ENCODE peak calls at places on chromosomes 12 and 14, in five cellular contexts. V is transverse colon; M is body of pancreas; I is tibial artery; J is CD4-positive, CD25-positive, alpha-beta regulatory T cell. P is an unnamed sample.

GRCh38 chr12:110079477-110080400 is 31.4 kb upstream of the C12orf76 start:
- DNase-seq in V (peak; percentile 63), M (peak; percentile 18), I (peak; percentile 49), J (peak; percentile 96), P (peak; percentile 82)

GRCh38 chr12:2406903-2407302 is 354.1 kb downstream of the CACNA1C start:
- DNase-seq in V (no peak), M (no peak), I (no peak), J (no peak), P (no peak)

GRCh38 chr12:27794818-27795584 is 15.0 kb upstream of the MANSC4 start:
- DNase-seq in V (no peak), M (no peak), I (no peak), J (peak; percentile 59), P (no peak)

GRCh38 chr12:41223600-41223999 is 35.5 kb downstream of the PDZRN4 start:
- DNase-seq in V (no peak), M (no peak), I (no peak), J (no peak), P (no peak)

GRCh38 chr12:90004319-90005074 is 295.9 kb upstream of the ATP2B1 start:
- DNase-seq in V (no peak), M (no peak), I (no peak), J (no peak), P (no peak)

GRCh38 chr12:132270969-132271754 is 58.2 kb downstream of the GALNT9 start:
- DNase-seq in V (no peak), M (no peak), I (no peak), J (no peak), P (no peak)

GRCh38 chr12:116406529-116406928 is 129.0 kb upstream of the MED13L start:
- DNase-seq in V (peak; percentile 69), M (peak; percentile 62), I (peak; percentile 98), J (no peak), P (peak; percentile 75)

GRCh38 chr14:23352506-23353432 is at the start of gene SLC22A17:
- DNase-seq in V (peak; percentile 69), M (peak; percentile 76), I (peak; percentile 77), J (peak; percentile 50), P (peak; percentile 78)

GRCh38 chr12:62841841-62842240 is 93.1 kb downstream of the PPM1H start:
- DNase-seq in V (no peak), M (peak; percentile 18), I (peak; percentile 53), J (no peak), P (no peak)

GRCh38 chr12:4274396-4274959 is 916 bp downstream of the CCND2 start:
- DNase-seq in V (no peak), M (no peak), I (no peak), J (peak; percentile 53), P (no peak)

GRCh38 chr12:23002381-23002780 is 377.4 kb downstream of the ETNK1 start:
- DNase-seq in V (no peak), M (no peak), I (no peak), J (no peak), P (no peak)

GRCh38 chr14:101457936-101458535 is 103.3 kb upstream of the DIO3 start:
- DNase-seq in V (no peak), M (no peak), I (no peak), J (no peak), P (peak; percentile 51)

GRCh38 chr14:96267336-96267735 is 11.3 kb downstream of the BDKRB1 start:
- DNase-seq in V (no peak), M (peak; percentile 69), I (no peak), J (no peak), P (no peak)

GRCh38 chr14:78758333-78758732 is 588.2 kb downstream of the NRXN3 start:
- DNase-seq in V (no peak), M (no peak), I (no peak), J (peak; percentile 5), P (no peak)

GRCh38 chr12:50087995-50088394 is 2.9 kb downstream of the SMARCD1 start:
- DNase-seq in V (no peak), M (no peak), I (no peak), J (no peak), P (no peak)

GRCh38 chr12:50088577-50089335 is 3.6 kb downstream of the SMARCD1 start:
- DNase-seq in V (peak; percentile 70), M (peak; percentile 70), I (no peak), J (peak; percentile 78), P (no peak)

GRCh38 chr12:50087159-50087558 is 2.0 kb downstream of the SMARCD1 start:
- DNase-seq in V (no peak), M (no peak), I (no peak), J (no peak), P (no peak)

GRCh38 chr12:50090391-50090790 is 5.2 kb downstream of the SMARCD1 start:
- DNase-seq in V (no peak), M (no peak), I (no peak), J (no peak), P (no peak)

GRCh38 chr12:50089730-50090129 is 4.6 kb downstream of the SMARCD1 start:
- DNase-seq in V (no peak), M (no peak), I (no peak), J (no peak), P (no peak)
- H3K36me3 ChIP-seq in V (peaks cover 48% of the 10 kb centered on the region), M (peaks cover 40% of the 10 kb centered on the region), I (peaks cover 65% of the 10 kb centered on the region), J (peaks cover 67% of the 10 kb centered on the region), P (peaks cover 83% of the 10 kb centered on the region)

GRCh38 chr14:91867316-91867988 is at the start of gene TC2N:
- DNase-seq in V (no peak), M (no peak), I (no peak), J (peak; percentile 77), P (no peak)
- H3K4me3 ChIP-seq in V (no peak within 1 kb of the TSS), M (no peak within 1 kb of the TSS), I (no peak within 1 kb of the TSS), J (peak within 1 kb of the TSS; percentile 91), P (peak within 1 kb of the TSS; percentile 35)

DNA sequence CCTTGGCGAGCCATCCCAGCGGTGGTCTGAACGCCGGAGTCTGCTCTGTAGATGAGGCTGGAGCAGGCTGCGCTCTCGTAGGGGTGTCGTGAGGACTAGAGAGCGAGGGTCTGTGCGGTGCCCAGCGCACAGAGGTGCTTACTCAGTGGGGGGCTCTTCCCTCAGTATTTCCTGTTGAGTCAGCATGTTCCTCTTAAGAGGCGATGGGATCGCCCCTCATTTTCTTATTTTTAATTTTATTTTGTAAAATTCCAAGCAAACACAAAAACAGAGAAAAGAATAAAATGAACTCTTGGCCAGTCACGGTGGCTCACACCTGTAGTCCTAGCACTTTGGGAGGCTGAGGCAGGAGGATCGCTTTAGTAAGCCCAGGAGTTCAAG is 40.8 kb upstream of the BCL7A start:
- DNase-seq in V (no peak), M (no peak), I (no peak), J (no peak), P (no peak)
- H3K27ac ChIP-seq in V (no peak overlapping the region), M (no peak overlapping the region), I (no peak overlapping the region), J (no peak overlapping the region), P (no peak overlapping the region)

DNA sequence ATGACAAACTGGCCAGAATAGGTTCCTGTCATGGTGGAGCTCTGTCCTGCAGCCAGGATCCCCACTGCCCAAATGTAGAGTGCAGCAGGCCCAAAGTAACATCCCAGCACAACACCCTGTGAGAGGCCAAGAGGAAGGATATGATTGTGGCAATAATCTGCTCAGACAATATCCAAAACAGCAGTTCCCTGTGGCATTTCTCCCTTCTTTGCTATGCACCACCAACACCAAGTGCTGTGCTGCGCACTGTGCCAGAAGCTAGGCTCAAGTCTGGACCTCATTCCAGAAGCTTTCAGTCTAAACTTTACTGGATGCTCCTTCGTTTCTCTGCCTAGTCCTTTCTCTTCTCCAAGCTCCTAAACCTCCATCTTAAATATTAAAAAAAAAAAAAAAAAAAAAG is 33.4 kb downstream of the SLC11A2 start:
- DNase-seq in V (no peak), M (no peak), I (peak; percentile 64), J (no peak), P (no peak)
- H3K36me3 ChIP-seq in V (peaks cover 30% of the 10 kb centered on the region), M (peaks cover 35% of the 10 kb centered on the region), I (peaks cover 66% of the 10 kb centered on the region), J (peaks cover 78% of the 10 kb centered on the region), P (peaks cover 98% of the 10 kb centered on the region)

GRCh38 chr12:211639-212382 is 2.1 kb downstream of the SLC6A12 start:
- DNase-seq in V (no peak), M (no peak), I (no peak), J (no peak), P (no peak)

GRCh38 chr12:212799-213526 is 994 bp downstream of the SLC6A12 start:
- DNase-seq in V (peak; percentile 54), M (peak; percentile 76), I (no peak), J (no peak), P (no peak)

GRCh38 chr12:214005-214736 is at the start of gene SLC6A12:
- DNase-seq in V (no peak), M (no peak), I (no peak), J (no peak), P (no peak)

GRCh38 chr12:212383-212798 is 1.6 kb downstream of the SLC6A12 start:
- DNase-seq in V (no peak), M (no peak), I (no peak), J (no peak), P (no peak)

GRCh38 chr12:213527-213932 is 427 bp downstream of the SLC6A12 start:
- DNase-seq in V (no peak), M (no peak), I (no peak), J (no peak), P (no peak)
- H3K4me3 ChIP-seq in V (no peak overlapping the region), M (no peak overlapping the region), I (no peak overlapping the region), J (no peak overlapping the region), P (peak overlapping the region; percentile 30)

GRCh38 chr12:69002969-69003368 is 70.0 kb upstream of the CPM start:
- DNase-seq in V (no peak), M (no peak), I (no peak), J (no peak), P (no peak)
- H3K27ac ChIP-seq in V (peak overlapping the region; percentile 73), M (no peak overlapping the region), I (no peak overlapping the region), J (no peak overlapping the region), P (no peak overlapping the region)

GRCh38 chr12:53513712-53514415 is 6.6 kb upstream of the NPFF start:
- DNase-seq in V (no peak), M (no peak), I (no peak), J (no peak), P (peak; percentile 33)
- H3K36me3 ChIP-seq in V (peaks cover 42% of the 10 kb centered on the region), M (peaks cover 24% of the 10 kb centered on the region), I (peaks cover 60% of the 10 kb centered on the region), J (peaks cover 53% of the 10 kb centered on the region), P (peaks cover 82% of the 10 kb centered on the region)

GRCh38 chr12:9115731-9116689 is at the start of gene A2M:
- DNase-seq in V (no peak), M (no peak), I (peak; percentile 37), J (no peak), P (no peak)

GRCh38 chr12:9112076-9112853 is 3.5 kb downstream of the A2M start:
- DNase-seq in V (no peak), M (no peak), I (no peak), J (no peak), P (no peak)

GRCh38 chr12:9113296-9113986 is 2.3 kb downstream of the A2M start:
- DNase-seq in V (no peak), M (no peak), I (no peak), J (no peak), P (no peak)

GRCh38 chr12:9114946-9115345 is 773 bp downstream of the A2M start:
- DNase-seq in V (no peak), M (no peak), I (no peak), J (no peak), P (no peak)

GRCh38 chr12:9113987-9114309 is 1.8 kb downstream of the A2M start:
- DNase-seq in V (no peak), M (no peak), I (no peak), J (no peak), P (no peak)
- H3K4me3 ChIP-seq in V (peak overlapping the region; percentile 13), M (no peak overlapping the region), I (peak overlapping the region; percentile 50), J (no peak overlapping the region), P (peak overlapping the region; percentile 60)